ENCODE peak calls at places on chromosomes 6 and 20, in four cellular contexts. One of them, this sample, is unnamed.

GRCh38 chr6:150241751-150242150 is 98.9 kb downstream of the PPP1R14C start:
- DNase-seq in mesenchymal stem cell: no peak
- DNase-seq in neuronal stem cell: no peak
- DNase-seq in trophoblast cell: no peak
- DNase-seq in this sample: no peak

GRCh38 chr6:83505376-83505775 is 7.0 kb upstream of the PRSS35 start:
- DNase-seq in mesenchymal stem cell: no peak
- DNase-seq in neuronal stem cell: peak
- DNase-seq in trophoblast cell: peak
- DNase-seq in this sample: no peak

GRCh38 chr20:3340443-3340842 is 67.0 kb downstream of the DNAAF9 start:
- DNase-seq in mesenchymal stem cell: no peak
- DNase-seq in neuronal stem cell: no peak
- DNase-seq in trophoblast cell: peak
- DNase-seq in this sample: no peak

GRCh38 chr20:17610566-17611289 is 40.9 kb downstream of the DSTN start:
- DNase-seq in mesenchymal stem cell: no peak
- DNase-seq in neuronal stem cell: no peak
- DNase-seq in trophoblast cell: peak
- DNase-seq in this sample: peak

GRCh38 chr6:7737867-7738266 is 12.0 kb downstream of the BMP6 start:
- DNase-seq in mesenchymal stem cell: no peak
- DNase-seq in neuronal stem cell: no peak
- DNase-seq in trophoblast cell: no peak
- DNase-seq in this sample: no peak

GRCh38 chr20:17651761-17652388 is 30.2 kb downstream of the RRBP1 start:
- DNase-seq in mesenchymal stem cell: no peak
- DNase-seq in neuronal stem cell: no peak
- DNase-seq in trophoblast cell: no peak
- DNase-seq in this sample: no peak

GRCh38 chr6:99119109-99120031 is 171.6 kb upstream of the FBXL4 start:
- DNase-seq in mesenchymal stem cell: peak
- DNase-seq in neuronal stem cell: peak
- DNase-seq in trophoblast cell: peak
- DNase-seq in this sample: peak

GRCh38 chr20:60634773-60635172 is 617.3 kb upstream of the CDH4 start:
- DNase-seq in mesenchymal stem cell: no peak
- DNase-seq in neuronal stem cell: no peak
- DNase-seq in trophoblast cell: no peak
- DNase-seq in this sample: no peak

GRCh38 chr20:14333734-14334133 is 3.7 kb downstream of the FLRT3 start:
- DNase-seq in mesenchymal stem cell: no peak
- DNase-seq in neuronal stem cell: no peak
- DNase-seq in trophoblast cell: no peak
- DNase-seq in this sample: no peak

GRCh38 chr6:148700713-148701392 is 46.0 kb upstream of the UST start:
- DNase-seq in mesenchymal stem cell: peak
- DNase-seq in neuronal stem cell: peak
- DNase-seq in trophoblast cell: peak
- DNase-seq in this sample: no peak

GRCh38 chr6:157457787-157458186 is 76.8 kb downstream of the ZDHHC14 start:
- DNase-seq in mesenchymal stem cell: no peak
- DNase-seq in neuronal stem cell: no peak
- DNase-seq in trophoblast cell: no peak
- DNase-seq in this sample: no peak

GRCh38 chr20:13898012-13898612 is 92.3 kb downstream of the SEL1L2 start:
- DNase-seq in mesenchymal stem cell: no peak
- DNase-seq in neuronal stem cell: no peak
- DNase-seq in trophoblast cell: no peak
- DNase-seq in this sample: no peak

GRCh38 chr6:93801101-93801847 is 381.9 kb upstream of the EPHA7 start:
- DNase-seq in mesenchymal stem cell: no peak
- DNase-seq in neuronal stem cell: no peak
- DNase-seq in trophoblast cell: no peak
- DNase-seq in this sample: peak

GRCh38 chr20:50464026-50464724 is 46.0 kb upstream of the PTPN1 start:
- DNase-seq in mesenchymal stem cell: peak
- DNase-seq in neuronal stem cell: peak
- DNase-seq in trophoblast cell: peak
- DNase-seq in this sample: peak

GRCh38 chr6:90347411-90347841 is 50.8 kb upstream of the BACH2 start:
- DNase-seq in mesenchymal stem cell: no peak
- DNase-seq in neuronal stem cell: no peak
- DNase-seq in trophoblast cell: no peak
- DNase-seq in this sample: no peak

GRCh38 chr6:8064638-8065518 is 689 bp upstream of the BLOC1S5 start:
- DNase-seq in mesenchymal stem cell: no peak
- DNase-seq in neuronal stem cell: no peak
- DNase-seq in trophoblast cell: no peak
- DNase-seq in this sample: peak

GRCh38 chr20:38915355-38915754 is 10.9 kb upstream of the FAM83D start:
- DNase-seq in mesenchymal stem cell: no peak
- DNase-seq in neuronal stem cell: no peak
- DNase-seq in trophoblast cell: no peak
- DNase-seq in this sample: no peak

GRCh38 chr6:162681447-162681846 is 46.1 kb downstream of the PRKN start:
- DNase-seq in mesenchymal stem cell: no peak
- DNase-seq in neuronal stem cell: no peak
- DNase-seq in trophoblast cell: no peak
- DNase-seq in this sample: no peak

GRCh38 chr20:35311409-35311808 is 19.2 kb upstream of the FAM83C start:
- DNase-seq in mesenchymal stem cell: no peak
- DNase-seq in neuronal stem cell: no peak
- DNase-seq in trophoblast cell: peak
- DNase-seq in this sample: peak

GRCh38 chr6:13553646-13554045 is 20.8 kb upstream of the SIRT5 start:
- DNase-seq in mesenchymal stem cell: no peak
- DNase-seq in neuronal stem cell: no peak
- DNase-seq in trophoblast cell: peak
- DNase-seq in this sample: no peak

GRCh38 chr6:7332090-7332745 is 19.2 kb upstream of the SSR1 start:
- DNase-seq in mesenchymal stem cell: no peak
- DNase-seq in neuronal stem cell: no peak
- DNase-seq in trophoblast cell: no peak
- DNase-seq in this sample: no peak

GRCh38 chr6:125759184-125759902 is 9.9 kb downstream of the HEY2 start:
- DNase-seq in mesenchymal stem cell: no peak
- DNase-seq in neuronal stem cell: peak
- DNase-seq in trophoblast cell: peak
- DNase-seq in this sample: peak

GRCh38 chr6:158031445-158032353 is 50.0 kb downstream of the SYNJ2 start:
- DNase-seq in mesenchymal stem cell: peak
- DNase-seq in neuronal stem cell: peak
- DNase-seq in trophoblast cell: peak
- DNase-seq in this sample: no peak

GRCh38 chr20:32017711-32018251 is 7.5 kb downstream of the CCM2L start:
- DNase-seq in mesenchymal stem cell: no peak
- DNase-seq in neuronal stem cell: peak
- DNase-seq in trophoblast cell: peak
- DNase-seq in this sample: peak

GRCh38 chr6:13005994-13006393 is 289.4 kb downstream of the PHACTR1 start:
- DNase-seq in mesenchymal stem cell: no peak
- DNase-seq in neuronal stem cell: no peak
- DNase-seq in trophoblast cell: no peak
- DNase-seq in this sample: no peak

GRCh38 chr6:107626645-107627044 is 136.7 kb downstream of the SOBP start:
- DNase-seq in mesenchymal stem cell: no peak
- DNase-seq in neuronal stem cell: no peak
- DNase-seq in trophoblast cell: no peak
- DNase-seq in this sample: no peak

GRCh38 chr6:128139519-128139918 is 238.7 kb upstream of the THEMIS start:
- DNase-seq in mesenchymal stem cell: peak
- DNase-seq in neuronal stem cell: no peak
- DNase-seq in trophoblast cell: no peak
- DNase-seq in this sample: no peak

GRCh38 chr6:12436683-12437082 is 146.5 kb downstream of the EDN1 start:
- DNase-seq in mesenchymal stem cell: no peak
- DNase-seq in neuronal stem cell: no peak
- DNase-seq in trophoblast cell: no peak
- DNase-seq in this sample: no peak

GRCh38 chr20:61263084-61263695 is 11.1 kb downstream of the CDH4 start:
- DNase-seq in mesenchymal stem cell: peak
- DNase-seq in neuronal stem cell: no peak
- DNase-seq in trophoblast cell: peak
- DNase-seq in this sample: peak

GRCh38 chr6:26222587-26222986 is 135.4 kb downstream of the HFE start:
- DNase-seq in mesenchymal stem cell: no peak
- DNase-seq in neuronal stem cell: no peak
- DNase-seq in trophoblast cell: no peak
- DNase-seq in this sample: no peak

GRCh38 chr20:5714261-5715041 is 35.8 kb upstream of the SHLD1 start:
- DNase-seq in mesenchymal stem cell: peak
- DNase-seq in neuronal stem cell: peak
- DNase-seq in trophoblast cell: no peak
- DNase-seq in this sample: peak

GRCh38 chr20:62845818-62846527 is 15.6 kb downstream of the TCFL5 start:
- DNase-seq in mesenchymal stem cell: no peak
- DNase-seq in neuronal stem cell: no peak
- DNase-seq in trophoblast cell: no peak
- DNase-seq in this sample: no peak

GRCh38 chr6:19781269-19781668 is 55.9 kb upstream of the ID4 start:
- DNase-seq in mesenchymal stem cell: no peak
- DNase-seq in neuronal stem cell: no peak
- DNase-seq in trophoblast cell: no peak
- DNase-seq in this sample: no peak

GRCh38 chr6:126812651-126813050 is 305.8 kb upstream of the RSPO3 start:
- DNase-seq in mesenchymal stem cell: peak
- DNase-seq in neuronal stem cell: no peak
- DNase-seq in trophoblast cell: no peak
- DNase-seq in this sample: no peak

GRCh38 chr6:148332088-148332487 is 10.6 kb upstream of the SASH1 start:
- DNase-seq in mesenchymal stem cell: no peak
- DNase-seq in neuronal stem cell: no peak
- DNase-seq in trophoblast cell: no peak
- DNase-seq in this sample: no peak

GRCh38 chr6:143457563-143458359 is 7.2 kb downstream of the PEX3 start:
- DNase-seq in mesenchymal stem cell: peak
- DNase-seq in neuronal stem cell: no peak
- DNase-seq in trophoblast cell: peak
- DNase-seq in this sample: no peak

GRCh38 chr6:148440877-148441453 is 98.3 kb downstream of the SASH1 start:
- DNase-seq in mesenchymal stem cell: peak
- DNase-seq in neuronal stem cell: no peak
- DNase-seq in trophoblast cell: peak
- DNase-seq in this sample: no peak

GRCh38 chr20:37475258-37475657 is 45.8 kb upstream of the NNAT start:
- DNase-seq in mesenchymal stem cell: no peak
- DNase-seq in neuronal stem cell: no peak
- DNase-seq in trophoblast cell: no peak
- DNase-seq in this sample: no peak

DNA sequence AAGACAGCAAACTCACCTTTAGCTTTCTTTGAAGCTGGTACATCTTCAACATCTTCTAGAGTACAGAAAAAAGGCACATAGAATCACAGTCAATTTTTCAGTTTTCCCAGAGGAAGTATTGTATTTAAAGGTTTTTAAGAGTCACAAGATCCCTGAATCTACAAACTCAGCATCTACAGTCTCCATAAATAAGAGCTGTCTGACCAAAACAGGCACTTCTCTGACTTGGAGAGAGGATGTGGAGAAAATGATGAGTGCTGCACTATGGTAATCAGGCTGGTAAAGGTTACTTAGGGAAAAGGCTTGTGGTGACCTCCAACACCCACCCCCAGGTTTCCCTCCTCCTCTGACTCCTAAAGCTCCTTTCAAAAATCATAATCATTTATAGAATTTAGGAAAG is 228.0 kb downstream of the CLVS2 start:
- DNase-seq in mesenchymal stem cell: no peak
- DNase-seq in neuronal stem cell: no peak
- DNase-seq in trophoblast cell: no peak
- DNase-seq in this sample: no peak
- H2BK12ac ChIP-seq in mesenchymal stem cell: no peak
- H2BK12ac ChIP-seq in neuronal stem cell: no peak
- H2BK12ac ChIP-seq in trophoblast cell: no peak
- H2BK12ac ChIP-seq in this sample: no peak

GRCh38 chr20:36394340-36394965 is 88.3 kb downstream of the DLGAP4 start:
- DNase-seq in mesenchymal stem cell: no peak
- DNase-seq in neuronal stem cell: no peak
- DNase-seq in trophoblast cell: no peak
- DNase-seq in this sample: no peak

GRCh38 chr20:36398515-36398914 is 92.4 kb downstream of the DLGAP4 start:
- DNase-seq in mesenchymal stem cell: no peak
- DNase-seq in neuronal stem cell: no peak
- DNase-seq in trophoblast cell: no peak
- DNase-seq in this sample: no peak

GRCh38 chr20:36396847-36397246 is 90.7 kb downstream of the DLGAP4 start:
- DNase-seq in mesenchymal stem cell: no peak
- DNase-seq in neuronal stem cell: no peak
- DNase-seq in trophoblast cell: no peak
- DNase-seq in this sample: no peak

GRCh38 chr20:36399147-36399968 is 93.2 kb downstream of the DLGAP4 start:
- DNase-seq in mesenchymal stem cell: peak
- DNase-seq in neuronal stem cell: peak
- DNase-seq in trophoblast cell: peak
- DNase-seq in this sample: peak

DNA sequence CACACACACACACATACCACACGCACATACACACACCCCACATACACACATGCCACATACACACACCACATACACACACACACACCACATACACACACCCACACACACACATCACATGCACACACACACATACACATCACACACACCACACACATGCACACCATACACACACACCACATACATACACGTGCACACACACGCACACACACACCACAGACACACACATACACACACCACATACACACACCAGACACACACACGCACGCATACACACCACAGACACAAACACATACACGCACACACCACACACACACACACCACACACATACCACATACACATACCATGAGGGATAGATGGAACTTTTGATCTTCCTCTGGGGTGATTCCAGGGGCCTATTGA is 90.2 kb downstream of the DLGAP4 start:
- DNase-seq in mesenchymal stem cell: no peak
- DNase-seq in neuronal stem cell: no peak
- DNase-seq in trophoblast cell: no peak
- DNase-seq in this sample: no peak
- H2BK12ac ChIP-seq in mesenchymal stem cell: no peak
- H2BK12ac ChIP-seq in neuronal stem cell: peak
- H2BK12ac ChIP-seq in trophoblast cell: no peak
- H2BK12ac ChIP-seq in this sample: no peak

GRCh38 chr6:147159536-147160374 is 44.5 kb upstream of the STXBP5 start:
- DNase-seq in mesenchymal stem cell: no peak
- DNase-seq in neuronal stem cell: no peak
- DNase-seq in trophoblast cell: peak
- DNase-seq in this sample: no peak
- H2BK12ac ChIP-seq in mesenchymal stem cell: no peak
- H2BK12ac ChIP-seq in neuronal stem cell: no peak
- H2BK12ac ChIP-seq in trophoblast cell: no peak
- H2BK12ac ChIP-seq in this sample: no peak

GRCh38 chr6:49790340-49790739 is 3.3 kb upstream of the PGK2 start:
- DNase-seq in mesenchymal stem cell: no peak
- DNase-seq in neuronal stem cell: no peak
- DNase-seq in trophoblast cell: no peak
- DNase-seq in this sample: no peak
- H2BK12ac ChIP-seq in mesenchymal stem cell: no peak
- H2BK12ac ChIP-seq in neuronal stem cell: no peak
- H2BK12ac ChIP-seq in trophoblast cell: no peak
- H2BK12ac ChIP-seq in this sample: no peak